ENCODE peak calls at places on chromosomes 13 and 19, in six cellular contexts. K, E, D, I, V and G are unnamed samples. For H3K36me3, the result is how much of the 10 kb centered on the place peaks cover.

GRCh38 chr13:78201411-78201810 is 282.8 kb upstream of the EDNRB start:
- DNase-seq in K (no peak), E (no peak), D (no peak), V (no peak), I (no peak), G (no peak)

GRCh38 chr13:23673867-23674605 is 103.8 kb downstream of the TNFRSF19 start:
- DNase-seq in V (no peak), D (peak), K (no peak), E (no peak), I (no peak), G (no peak)

GRCh38 chr19:20103091-20103501 is 25.3 kb downstream of the ZNF90 start:
- DNase-seq in V (no peak), I (no peak), K (no peak), E (no peak), D (no peak), G (no peak)

GRCh38 chr19:55638864-55639359 is 1.9 kb upstream of the ZNF580 start:
- DNase-seq in D (peak), E (peak), I (no peak), K (peak), V (no peak), G (no peak)

GRCh38 chr19:1164684-1165531 is 9.2 kb downstream of the SBNO2 start:
- DNase-seq in V (no peak), I (no peak), K (peak), D (no peak), E (no peak), G (no peak)

GRCh38 chr19:2561895-2562294 is 86.0 kb downstream of the GADD45B start:
- DNase-seq in D (no peak), K (no peak), V (no peak), I (no peak), E (no peak), G (no peak)

GRCh38 chr13:95099541-95099940 is 201.7 kb downstream of the ABCC4 start:
- DNase-seq in D (no peak), E (no peak), I (no peak), V (no peak), K (no peak), G (no peak)

GRCh38 chr19:9431475-9431874 is 3.9 kb downstream of the ZNF266 start:
- DNase-seq in V (no peak), E (peak), I (no peak), D (peak), K (peak), G (no peak)

GRCh38 chr13:27395007-27395510 is 29.4 kb upstream of the GTF3A start:
- DNase-seq in E (no peak), K (no peak), D (no peak), V (no peak), I (no peak), G (no peak)

GRCh38 chr13:106110241-106110855 is 425.1 kb downstream of the EFNB2 start:
- DNase-seq in K (no peak), I (no peak), D (no peak), E (no peak), V (no peak), G (no peak)

GRCh38 chr13:71754407-71754974 is 112.5 kb downstream of the DACH1 start:
- DNase-seq in K (no peak), E (no peak), V (no peak), D (no peak), I (no peak), G (no peak)

GRCh38 chr13:26062853-26063444 is 11.1 kb upstream of the SHISA2 start:
- DNase-seq in I (peak), V (peak), D (peak), E (peak), K (no peak), G (no peak)

GRCh38 chr13:49678172-49678914 is 12.9 kb downstream of the EBPL start:
- DNase-seq in E (no peak), V (no peak), I (no peak), K (no peak), D (no peak), G (no peak)

GRCh38 chr19:11418518-11419506 is at the start of gene RGL3:
- DNase-seq in D (no peak), K (peak), V (peak), E (peak), I (peak), G (no peak)

GRCh38 chr19:11570039-11570462 is 7.4 kb downstream of the ACP5 start:
- DNase-seq in K (peak), V (no peak), I (no peak), E (no peak), D (no peak), G (no peak)

DNA sequence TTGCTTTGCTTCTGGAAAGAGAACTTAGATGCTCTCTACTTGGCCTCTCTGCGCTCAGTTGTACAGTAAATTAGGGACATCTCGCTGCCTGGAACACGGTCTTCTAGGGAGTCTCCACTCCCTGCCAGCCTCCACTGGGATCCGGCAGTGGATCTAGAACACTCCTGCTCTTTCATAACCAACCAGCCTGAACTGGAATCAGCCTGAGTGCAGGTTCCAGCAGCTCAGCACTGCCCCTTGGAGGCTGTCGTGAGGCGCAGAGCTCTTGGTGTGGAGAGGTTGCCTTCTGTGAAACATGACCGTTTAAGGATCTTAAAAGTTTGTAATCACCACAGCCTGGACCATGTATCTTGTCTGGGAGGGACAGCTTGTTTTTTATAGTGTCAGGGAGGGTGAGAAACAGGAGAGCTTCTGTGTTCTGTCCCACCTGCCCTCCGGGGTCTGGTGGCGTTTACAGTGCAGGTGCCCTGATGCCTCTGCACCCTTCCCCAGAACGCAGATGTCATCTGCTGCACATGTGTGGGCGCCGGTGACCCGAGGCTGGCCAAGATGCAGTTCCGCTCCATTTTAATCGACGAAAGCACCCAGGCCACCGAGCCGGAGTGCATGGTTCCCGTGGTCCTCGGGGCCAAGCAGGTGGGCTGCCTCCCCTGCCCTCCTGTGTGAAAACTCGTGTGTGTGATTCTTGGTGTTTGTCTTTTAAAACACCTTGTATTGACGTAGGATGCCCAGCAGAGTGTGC is 24.8 kb downstream of the UPF1 start:
- DNase-seq in K (no peak), D (peak), I (no peak), E (no peak), V (no peak), G (no peak)
- H3K36me3 ChIP-seq in K (half or more), D (half or more), I (half or more), E (under half), V (half or more), G (under half)

DNA sequence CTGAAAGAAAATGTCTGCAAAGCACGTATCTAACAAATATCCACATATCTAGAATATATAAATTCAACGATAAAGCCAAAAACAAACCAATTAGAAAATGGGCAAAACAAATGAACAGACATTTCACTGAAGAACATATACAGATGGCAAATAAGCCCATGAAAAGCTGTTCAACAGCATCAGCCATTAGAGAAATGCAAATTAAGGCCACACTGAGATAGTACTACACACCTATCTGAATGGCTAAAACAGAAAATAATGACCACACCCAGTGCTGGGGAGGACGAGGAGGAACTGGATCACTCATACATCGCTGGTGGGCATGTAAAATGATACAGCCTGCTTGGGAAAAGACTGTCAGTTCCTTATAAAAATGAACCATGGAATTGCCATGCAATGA is 32.0 kb downstream of the PDCD5 start:
- DNase-seq in E (no peak), D (no peak), V (no peak), I (no peak), K (no peak), G (no peak)
- H3K36me3 ChIP-seq in E (under half), D (under half), V (under half), I (under half), K (half or more), G (under half)

DNA sequence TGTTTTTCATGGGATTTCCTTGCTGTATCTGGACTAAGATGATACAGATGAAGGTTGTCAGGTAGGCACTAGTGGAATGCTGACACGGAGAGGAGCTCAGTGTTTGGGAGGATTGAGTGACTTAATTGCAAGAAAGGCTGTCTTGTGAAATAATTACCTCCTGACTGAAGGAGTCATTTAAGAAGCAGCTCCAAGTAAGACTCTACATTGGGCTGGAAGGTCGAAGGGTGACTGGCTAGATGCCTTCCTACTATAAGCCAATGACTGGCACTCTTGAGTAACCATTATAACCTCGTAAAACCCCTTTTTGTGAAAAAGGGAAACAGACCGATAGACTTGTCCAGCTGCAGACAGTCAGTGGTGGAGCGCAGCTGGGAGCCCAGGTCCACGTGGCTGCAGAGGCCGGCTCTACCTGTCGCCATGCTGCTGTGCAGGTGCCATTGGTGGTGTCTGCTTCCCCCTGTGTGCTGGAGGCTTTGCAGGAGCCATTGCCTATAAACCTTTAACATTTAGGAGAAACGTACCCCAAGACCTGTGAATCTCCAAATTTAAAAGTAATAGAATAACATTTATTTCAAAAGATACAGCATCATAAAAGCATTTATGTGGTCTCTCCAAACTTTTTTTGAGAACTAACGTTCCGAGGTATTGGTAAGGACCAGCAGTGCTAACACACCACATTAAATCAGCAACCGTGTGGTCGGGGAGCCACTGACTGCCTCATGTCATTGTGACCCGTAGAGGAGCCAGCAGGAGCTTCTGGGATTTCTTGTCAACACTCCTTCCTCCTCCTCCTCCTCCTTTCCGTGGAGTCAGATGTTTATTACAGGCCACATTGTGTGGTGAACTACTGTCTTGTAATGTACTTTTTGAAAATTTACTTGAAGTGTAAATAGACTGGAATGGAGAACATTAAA is 80.4 kb upstream of the TEX29 start:
- DNase-seq in E (no peak), I (no peak), K (no peak), D (no peak), V (no peak), G (no peak)
- H3K36me3 ChIP-seq in E (under half), I (under half), K (under half), D (under half), V (under half), G (under half)

GRCh38 chr13:98513837-98514236 is 63.1 kb downstream of the STK24 start:
- DNase-seq in I (no peak), D (no peak), E (no peak), K (no peak), V (no peak), G (no peak)
- H3K36me3 ChIP-seq in I (under half), D (under half), E (under half), K (under half), V (under half), G (under half)

GRCh38 chr13:97079726-97080125 is 85.5 kb upstream of the OXGR1 start:
- DNase-seq in D (no peak), E (no peak), K (no peak), I (no peak), V (no peak), G (no peak)
- H3K36me3 ChIP-seq in D (under half), E (under half), K (under half), I (under half), V (under half), G (under half)

DNA sequence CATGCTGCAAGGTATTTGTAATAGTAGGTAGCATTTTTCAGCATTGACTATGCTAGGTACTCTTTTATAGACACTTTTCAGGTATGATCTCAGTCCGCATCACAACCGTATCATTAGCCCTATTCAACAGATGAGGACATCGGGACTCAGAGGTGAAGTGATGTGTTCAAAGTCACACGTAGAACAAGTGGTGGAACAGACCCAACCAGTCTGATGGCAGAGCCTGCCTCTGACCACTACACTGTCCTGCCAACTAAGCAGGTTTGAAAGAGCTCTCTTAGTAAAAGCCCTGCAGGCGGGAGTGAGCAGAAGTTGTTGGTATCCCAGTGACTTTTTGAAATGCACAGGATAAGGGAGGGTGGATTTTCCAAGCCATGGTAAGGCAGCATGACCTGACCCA is 20.2 kb downstream of the PAF1 start:
- DNase-seq in I (no peak), V (no peak), E (no peak), D (no peak), K (no peak), G (no peak)
- H3K36me3 ChIP-seq in I (under half), V (under half), E (under half), D (half or more), K (half or more), G (under half)